ENCODE peak calls at places on chromosomes 13 and 19, in eight cellular contexts. J is ovary; P is colonic mucosa; S is cardiac muscle cell; Q is CD8-positive, alpha-beta T cell; D is body of pancreas; A is H1; K is H9. V is an unnamed sample.

GRCh38 chr13:85386424-85386823 is 412.8 kb downstream of the SLITRK6 start:
- DNase-seq in J (no peak), P (no peak), S (peak), Q (no peak), D (no peak), A (no peak), K (no peak), V (no peak)

GRCh38 chr13:113489171-113489548 is 1.4 kb downstream of the DCUN1D2 start:
- DNase-seq in J (no peak), P (no peak), S (no peak), Q (no peak), D (no peak), A (no peak), K (peak), V (no peak)

GRCh38 chr13:62910541-62910940 is 1494.9 kb upstream of the PCDH20 start:
- DNase-seq in J (no peak), P (no peak), S (no peak), Q (no peak), D (no peak), A (no peak), K (no peak), V (no peak)

GRCh38 chr19:40542197-40542859 is 34.3 kb upstream of the SHKBP1 start:
- DNase-seq in J (peak), P (peak), S (peak), Q (no peak), D (peak), A (no peak), K (no peak), V (no peak)

GRCh38 chr13:102309110-102309509 is 92.7 kb downstream of the FGF14 start:
- DNase-seq in J (no peak), P (no peak), S (no peak), Q (no peak), D (no peak), A (no peak), K (no peak), V (no peak)

GRCh38 chr13:53052675-53053074 is 24.1 kb downstream of the OLFM4 start:
- DNase-seq in J (no peak), P (no peak), S (no peak), Q (no peak), D (peak), A (no peak), K (no peak), V (no peak)

GRCh38 chr19:33052352-33052972 is 12.2 kb downstream of the RHPN2 start:
- DNase-seq in J (no peak), P (peak), S (peak), Q (no peak), D (no peak), A (no peak), K (no peak), V (no peak)

GRCh38 chr13:44470623-44471562 is 97.3 kb downstream of the SERP2 start:
- DNase-seq in J (no peak), P (no peak), S (peak), Q (no peak), D (no peak), A (no peak), K (no peak), V (no peak)

GRCh38 chr13:44196186-44196751 is 177.4 kb upstream of the SERP2 start:
- DNase-seq in J (no peak), P (no peak), S (no peak), Q (no peak), D (no peak), A (no peak), K (no peak), V (no peak)

GRCh38 chr19:17121736-17122293 is 46.2 kb downstream of the MYO9B start:
- DNase-seq in J (no peak), P (no peak), S (peak), Q (no peak), D (no peak), A (no peak), K (no peak), V (no peak)

GRCh38 chr19:55273978-55274707 is 5.8 kb downstream of the HSPBP1 start:
- DNase-seq in J (no peak), P (no peak), S (no peak), Q (no peak), D (no peak), A (no peak), K (no peak), V (no peak)

GRCh38 chr19:15241259-15241658 is 9.0 kb upstream of the EPHX3 start:
- DNase-seq in J (no peak), P (no peak), S (no peak), Q (no peak), D (no peak), A (no peak), K (no peak), V (no peak)

GRCh38 chr19:17944301-17944700 is 11.5 kb downstream of the CCDC124 start:
- DNase-seq in J (no peak), P (no peak), S (peak), Q (no peak), D (no peak), A (no peak), K (no peak), V (no peak)

GRCh38 chr13:112775791-112776279 is 86.0 kb downstream of the ATP11A start:
- DNase-seq in J (no peak), P (no peak), S (no peak), Q (no peak), D (no peak), A (no peak), K (peak), V (peak)

GRCh38 chr19:18762125-18763023 is 28.7 kb downstream of the COMP start:
- DNase-seq in J (peak), P (peak), S (peak), Q (no peak), D (peak), A (no peak), K (no peak), V (no peak)

GRCh38 chr19:15456871-15457700 is 7.3 kb downstream of the RASAL3 start:
- DNase-seq in J (no peak), P (peak), S (no peak), Q (no peak), D (no peak), A (peak), K (peak), V (peak)

GRCh38 chr13:28826368-28826767 is 6.2 kb downstream of the MTUS2 start:
- DNase-seq in J (no peak), P (no peak), S (no peak), Q (no peak), D (no peak), A (no peak), K (no peak), V (no peak)

GRCh38 chr13:99741979-99742378 is 229.6 kb downstream of the ZIC5 start:
- DNase-seq in J (no peak), P (peak), S (no peak), Q (no peak), D (no peak), A (no peak), K (no peak), V (no peak)

GRCh38 chr13:29991343-29991742 is 140.9 kb upstream of the UBL3 start:
- DNase-seq in J (no peak), P (no peak), S (peak), Q (no peak), D (no peak), A (no peak), K (no peak), V (no peak)

GRCh38 chr19:43674630-43674982 is 4.6 kb upstream of the PLAUR start:
- DNase-seq in J (no peak), P (no peak), S (peak), Q (no peak), D (no peak), A (no peak), K (no peak), V (no peak)

GRCh38 chr13:113123226-113124150 is 889 bp downstream of the F10 start:
- DNase-seq in J (peak), P (no peak), S (no peak), Q (no peak), D (no peak), A (no peak), K (peak), V (no peak)

GRCh38 chr19:18425515-18426415 is 6.6 kb downstream of the SSBP4 start:
- DNase-seq in J (peak), P (no peak), S (peak), Q (no peak), D (no peak), A (no peak), K (no peak), V (no peak)

GRCh38 chr13:95254341-95254740 is 46.9 kb downstream of the ABCC4 start:
- DNase-seq in J (no peak), P (no peak), S (no peak), Q (no peak), D (no peak), A (no peak), K (no peak), V (no peak)

GRCh38 chr19:12495002-12495802 is 10.6 kb upstream of the ZNF709 start:
- DNase-seq in J (peak), P (peak), S (peak), Q (peak), D (peak), A (peak), K (peak), V (peak)

GRCh38 chr19:32206065-32206464 is 139.3 kb upstream of the ZNF507 start:
- DNase-seq in J (no peak), P (no peak), S (no peak), Q (no peak), D (no peak), A (no peak), K (no peak), V (no peak)

GRCh38 chr13:104616990-104617389 is 1550.8 kb upstream of the SLC10A2 start:
- DNase-seq in J (no peak), P (no peak), S (no peak), Q (no peak), D (no peak), A (no peak), K (no peak), V (no peak)

GRCh38 chr13:103883152-103883551 is 816.9 kb upstream of the SLC10A2 start:
- DNase-seq in J (peak), P (peak), S (peak), Q (no peak), D (peak), A (peak), K (peak), V (peak)

GRCh38 chr19:4015705-4016402 is 8.3 kb downstream of the PIAS4 start:
- DNase-seq in J (peak), P (no peak), S (no peak), Q (no peak), D (peak), A (no peak), K (no peak), V (no peak)

GRCh38 chr19:10143700-10144099 is 24.0 kb upstream of the EIF3G start:
- DNase-seq in J (no peak), P (no peak), S (no peak), Q (no peak), D (no peak), A (no peak), K (no peak), V (peak)

GRCh38 chr19:6076291-6076665 is 34.0 kb downstream of the RFX2 start:
- DNase-seq in J (no peak), P (no peak), S (no peak), Q (no peak), D (no peak), A (no peak), K (no peak), V (no peak)

GRCh38 chr13:99842379-99842778 is 129.2 kb downstream of the ZIC5 start:
- DNase-seq in J (no peak), P (no peak), S (no peak), Q (no peak), D (no peak), A (no peak), K (no peak), V (no peak)

GRCh38 chr13:47233734-47234133 is 336.9 kb upstream of the HTR2A start:
- DNase-seq in J (no peak), P (no peak), S (peak), Q (no peak), D (no peak), A (no peak), K (no peak), V (no peak)
- TF ChIP-seq CTCF in J (no peak), P (no peak), S (no peak), Q (no peak), D (no peak), A (no peak), K (no peak), V (no peak)

GRCh38 chr19:39238944-39239343 is 5.9 kb downstream of the IFNL3 start:
- DNase-seq in J (no peak), P (no peak), S (no peak), Q (no peak), D (no peak), A (no peak), K (no peak), V (no peak)

GRCh38 chr19:39236527-39236926 is 8.3 kb downstream of the IFNL3 start:
- DNase-seq in J (no peak), P (no peak), S (no peak), Q (peak), D (no peak), A (no peak), K (no peak), V (no peak)

GRCh38 chr19:39238209-39238608 is 6.6 kb downstream of the IFNL3 start:
- DNase-seq in J (no peak), P (no peak), S (no peak), Q (no peak), D (no peak), A (no peak), K (no peak), V (no peak)

GRCh38 chr19:39237200-39238184 is 7.3 kb downstream of the IFNL3 start:
- DNase-seq in J (no peak), P (peak), S (no peak), Q (peak), D (peak), A (no peak), K (peak), V (no peak)

DNA sequence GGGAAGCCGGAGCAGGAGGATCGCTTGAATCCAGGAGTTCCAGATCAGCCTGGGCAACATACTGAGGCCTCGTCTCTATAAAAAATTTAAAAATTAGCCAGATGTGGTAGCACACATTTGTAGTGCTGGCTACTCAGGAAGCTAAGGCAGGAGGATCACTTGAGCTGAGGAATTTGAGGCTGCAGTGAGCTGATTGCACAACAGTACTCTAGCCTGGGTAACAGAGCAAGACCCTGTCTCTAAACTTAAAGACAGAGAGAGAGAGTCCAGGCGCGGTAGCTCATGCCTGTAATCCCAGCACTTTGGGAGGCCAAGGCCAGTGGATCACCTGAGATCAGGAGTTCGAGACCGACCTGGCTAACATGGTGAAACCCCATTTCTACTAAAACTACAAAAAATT is 4.4 kb downstream of the IFNL3 start:
- DNase-seq in J (no peak), P (no peak), S (no peak), Q (no peak), D (no peak), A (no peak), K (no peak), V (no peak)
- TF ChIP-seq CTCF in J (no peak), P (no peak), S (no peak), Q (no peak), D (no peak), A (no peak), K (no peak), V (no peak)

DNA sequence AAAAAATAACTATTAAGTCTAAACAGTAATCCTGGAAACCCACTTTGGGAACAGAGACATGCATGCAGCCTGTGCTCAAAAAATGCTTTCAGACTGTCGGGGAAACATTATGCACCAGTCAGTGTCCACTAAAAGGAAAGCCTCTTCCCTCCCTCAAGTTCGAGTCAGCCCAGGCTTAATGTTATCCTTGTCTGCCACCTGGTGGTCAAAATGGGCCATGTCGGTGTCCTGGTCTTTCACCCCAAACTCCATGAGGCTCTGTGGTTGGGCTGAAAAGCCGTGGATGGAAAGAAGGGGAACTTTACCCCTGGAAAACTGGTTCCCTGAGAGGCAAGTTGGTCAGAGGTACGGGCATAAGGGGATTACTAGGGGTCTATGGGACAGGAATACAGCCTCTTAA is 88.4 kb upstream of the ZNF492 start:
- DNase-seq in J (peak), P (peak), S (peak), Q (no peak), D (peak), A (no peak), K (no peak), V (peak)
- TF ChIP-seq CTCF in J (peak), P (peak), S (no peak), Q (no peak), D (peak), A (peak), K (peak), V (peak)

GRCh38 chr19:377801-378581 is 31.0 kb downstream of the C2CD4C start:
- DNase-seq in J (no peak), P (no peak), S (no peak), Q (no peak), D (no peak), A (no peak), K (no peak), V (no peak)
- TF ChIP-seq CTCF in J (no peak), P (no peak), S (no peak), Q (no peak), D (no peak), A (no peak), K (no peak), V (no peak)

DNA sequence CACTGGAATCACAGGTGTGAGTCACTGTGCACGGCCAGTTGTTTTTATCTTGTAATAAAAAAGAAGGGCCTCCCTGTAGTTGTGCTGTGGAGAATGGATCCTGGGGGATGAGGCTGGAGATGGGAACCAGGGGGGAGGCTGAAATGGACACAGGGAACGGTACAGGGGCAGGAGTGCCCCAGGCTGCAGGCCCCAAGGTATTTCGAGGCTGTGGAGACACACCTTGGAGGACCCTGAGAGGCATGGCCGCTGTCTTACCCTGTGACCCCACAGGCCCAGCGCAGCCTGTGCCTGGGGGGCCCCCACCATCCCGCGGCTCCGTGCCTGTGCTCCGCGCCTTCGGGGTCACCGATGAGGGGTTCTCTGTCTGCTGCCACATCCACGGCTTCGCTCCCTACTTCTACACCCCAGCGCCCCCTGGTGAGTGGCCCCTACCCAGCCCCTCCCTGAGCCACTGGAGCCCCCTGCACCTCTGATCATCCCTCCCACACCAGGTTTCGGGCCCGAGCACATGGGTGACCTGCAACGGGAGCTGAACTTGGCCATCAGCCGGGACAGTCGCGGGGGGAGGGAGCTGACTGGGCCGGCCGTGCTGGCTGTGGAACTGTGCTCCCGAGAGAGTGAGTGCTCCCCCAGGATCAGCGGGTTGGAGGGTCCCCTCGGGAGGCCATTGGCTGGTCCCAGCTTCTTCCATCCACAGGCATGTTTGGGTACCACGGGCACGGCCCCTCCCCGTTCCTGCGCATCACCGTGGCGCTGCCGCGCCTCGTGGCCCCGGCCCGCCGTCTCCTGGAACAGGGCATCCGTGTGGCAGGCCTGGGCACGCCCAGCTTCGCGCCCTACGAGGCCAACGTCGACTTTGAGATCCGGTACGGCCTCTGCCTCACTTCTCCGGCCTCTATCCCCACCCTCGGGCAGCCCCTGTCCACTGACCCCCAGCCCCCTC is 17.0 kb upstream of the SPIB start:
- DNase-seq in J (no peak), P (no peak), S (no peak), Q (no peak), D (no peak), A (no peak), K (peak), V (no peak)
- TF ChIP-seq CTCF in J (no peak), P (no peak), S (no peak), Q (no peak), D (no peak), A (peak), K (peak), V (no peak)

GRCh38 chr19:58451358-58452101 is at the start of gene ZNF324B:
- DNase-seq in J (peak), P (peak), S (peak), Q (peak), D (peak), A (peak), K (peak), V (peak)
- TF ChIP-seq CTCF in J (no peak), P (no peak), S (no peak), Q (no peak), D (no peak), A (no peak), K (no peak), V (no peak)

DNA sequence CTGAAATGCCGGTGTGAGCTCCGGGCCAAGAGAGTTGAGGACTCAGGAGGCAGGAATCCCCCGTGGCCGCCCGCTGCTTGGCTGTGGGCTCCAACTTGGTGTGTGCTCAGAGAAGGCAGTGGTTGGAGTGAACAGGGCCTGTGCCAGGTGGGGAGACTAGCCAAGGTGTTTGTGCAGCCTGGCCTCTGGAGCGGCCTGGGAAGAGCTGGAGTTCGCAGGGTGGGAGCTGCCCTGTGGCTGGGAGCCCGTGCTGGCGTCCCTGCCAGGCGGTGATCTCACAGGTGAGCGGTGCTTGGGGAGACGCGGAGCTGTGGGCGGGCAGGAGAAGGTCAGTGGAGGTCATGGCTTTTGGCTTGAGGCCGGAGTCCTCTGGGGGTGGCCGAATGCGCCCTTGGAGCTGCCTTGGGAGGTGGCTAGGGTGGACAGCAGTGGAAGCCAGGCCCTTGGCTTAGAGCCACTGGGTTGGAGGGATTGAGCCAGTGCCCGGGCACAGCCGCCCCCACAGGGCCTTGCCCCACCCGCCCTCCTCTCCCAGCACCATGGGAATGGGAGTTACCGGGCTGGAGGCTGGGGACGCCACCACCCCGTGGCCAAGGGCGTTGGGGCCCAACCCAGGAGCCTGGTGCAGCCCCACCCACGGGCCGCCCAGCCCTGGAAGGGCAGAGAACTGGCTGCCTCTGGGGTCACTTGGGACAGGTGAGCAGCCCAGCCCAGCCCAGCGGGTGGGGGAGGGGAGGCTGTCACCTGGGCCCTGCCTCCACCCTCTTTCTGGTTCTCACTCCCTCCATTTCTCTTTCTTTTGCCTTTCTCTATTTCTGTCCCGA is 7.1 kb upstream of the CIRBP start:
- DNase-seq in J (peak), P (peak), S (peak), Q (no peak), D (peak), A (no peak), K (no peak), V (no peak)
- TF ChIP-seq CTCF in J (no peak), P (no peak), S (no peak), Q (no peak), D (no peak), A (no peak), K (no peak), V (no peak)

GRCh38 chr19:34979819-34980640 is 16.0 kb upstream of the ZNF792 start:
- DNase-seq in J (no peak), P (no peak), S (no peak), Q (no peak), D (no peak), A (no peak), K (no peak), V (no peak)
- TF ChIP-seq CTCF in J (no peak), P (no peak), S (no peak), Q (no peak), D (no peak), A (no peak), K (no peak), V (no peak)

V was measured in D721Med.